ENCODE peak calls at places on chromosomes 3 and 15, in six cellular contexts. One of them, this sample, is unnamed.

GRCh38 chr3:44184319-44184953 is 57.2 kb upstream of the TOPAZ1 start:
- DNase-seq in HepG2: no peak
- DNase-seq in HL-60: no peak
- DNase-seq in H1: peak
- DNase-seq in SK-N-SH: peak
- DNase-seq in GM12878: no peak
- DNase-seq in this sample: no peak

GRCh38 chr15:89399390-89400120 is 64.9 kb upstream of the POLG start:
- DNase-seq in HepG2: no peak
- DNase-seq in HL-60: no peak
- DNase-seq in H1: no peak
- DNase-seq in SK-N-SH: peak
- DNase-seq in GM12878: no peak
- DNase-seq in this sample: peak

GRCh38 chr3:185733980-185734724 is 90.7 kb downstream of the IGF2BP2 start:
- DNase-seq in HepG2: peak
- DNase-seq in HL-60: peak
- DNase-seq in H1: no peak
- DNase-seq in SK-N-SH: peak
- DNase-seq in GM12878: no peak
- DNase-seq in this sample: peak

GRCh38 chr15:39153718-39154117 is 427.2 kb upstream of the THBS1 start:
- DNase-seq in HepG2: no peak
- DNase-seq in HL-60: no peak
- DNase-seq in H1: no peak
- DNase-seq in SK-N-SH: no peak
- DNase-seq in GM12878: no peak
- DNase-seq in this sample: no peak

GRCh38 chr3:184335661-184336483 is 1.5 kb upstream of the FAM131A start:
- DNase-seq in HepG2: peak
- DNase-seq in HL-60: no peak
- DNase-seq in H1: peak
- DNase-seq in SK-N-SH: peak
- DNase-seq in GM12878: no peak
- DNase-seq in this sample: peak

GRCh38 chr3:154228561-154229216 is 95.6 kb downstream of the DHX36 start:
- DNase-seq in HepG2: no peak
- DNase-seq in HL-60: no peak
- DNase-seq in H1: no peak
- DNase-seq in SK-N-SH: no peak
- DNase-seq in GM12878: no peak
- DNase-seq in this sample: no peak

GRCh38 chr3:40398346-40398745 is 11.4 kb downstream of the ENTPD3 start:
- DNase-seq in HepG2: peak
- DNase-seq in HL-60: no peak
- DNase-seq in H1: no peak
- DNase-seq in SK-N-SH: no peak
- DNase-seq in GM12878: no peak
- DNase-seq in this sample: no peak

GRCh38 chr3:13308406-13308805 is 111.7 kb downstream of the NUP210 start:
- DNase-seq in HepG2: peak
- DNase-seq in HL-60: no peak
- DNase-seq in H1: peak
- DNase-seq in SK-N-SH: peak
- DNase-seq in GM12878: no peak
- DNase-seq in this sample: peak

GRCh38 chr3:188707396-188708288 is 464.1 kb upstream of the TPRG1 start:
- DNase-seq in HepG2: peak
- DNase-seq in HL-60: no peak
- DNase-seq in H1: no peak
- DNase-seq in SK-N-SH: no peak
- DNase-seq in GM12878: no peak
- DNase-seq in this sample: no peak

GRCh38 chr15:54707805-54708752 is 488.7 kb downstream of the RSL24D1 start:
- DNase-seq in HepG2: no peak
- DNase-seq in HL-60: no peak
- DNase-seq in H1: no peak
- DNase-seq in SK-N-SH: no peak
- DNase-seq in GM12878: no peak
- DNase-seq in this sample: no peak

GRCh38 chr15:83292317-83292716 is 7.9 kb upstream of the BNC1 start:
- DNase-seq in HepG2: no peak
- DNase-seq in HL-60: no peak
- DNase-seq in H1: no peak
- DNase-seq in SK-N-SH: no peak
- DNase-seq in GM12878: no peak
- DNase-seq in this sample: no peak

GRCh38 chr3:1469248-1469647 is 376.4 kb downstream of the CNTN6 start:
- DNase-seq in HepG2: no peak
- DNase-seq in HL-60: no peak
- DNase-seq in H1: no peak
- DNase-seq in SK-N-SH: no peak
- DNase-seq in GM12878: no peak
- DNase-seq in this sample: no peak

GRCh38 chr3:190695994-190696393 is 166.5 kb downstream of the GMNC start:
- DNase-seq in HepG2: peak
- DNase-seq in HL-60: no peak
- DNase-seq in H1: no peak
- DNase-seq in SK-N-SH: no peak
- DNase-seq in GM12878: no peak
- DNase-seq in this sample: no peak

GRCh38 chr3:190697901-190698300 is 164.6 kb downstream of the GMNC start:
- DNase-seq in HepG2: no peak
- DNase-seq in HL-60: no peak
- DNase-seq in H1: no peak
- DNase-seq in SK-N-SH: no peak
- DNase-seq in GM12878: no peak
- DNase-seq in this sample: no peak

GRCh38 chr3:190695225-190695624 is 167.3 kb downstream of the GMNC start:
- DNase-seq in HepG2: no peak
- DNase-seq in HL-60: no peak
- DNase-seq in H1: no peak
- DNase-seq in SK-N-SH: no peak
- DNase-seq in GM12878: no peak
- DNase-seq in this sample: no peak

GRCh38 chr3:190697502-190697830 is 165.0 kb downstream of the GMNC start:
- DNase-seq in HepG2: no peak
- DNase-seq in HL-60: no peak
- DNase-seq in H1: no peak
- DNase-seq in SK-N-SH: no peak
- DNase-seq in GM12878: no peak
- DNase-seq in this sample: no peak

DNA sequence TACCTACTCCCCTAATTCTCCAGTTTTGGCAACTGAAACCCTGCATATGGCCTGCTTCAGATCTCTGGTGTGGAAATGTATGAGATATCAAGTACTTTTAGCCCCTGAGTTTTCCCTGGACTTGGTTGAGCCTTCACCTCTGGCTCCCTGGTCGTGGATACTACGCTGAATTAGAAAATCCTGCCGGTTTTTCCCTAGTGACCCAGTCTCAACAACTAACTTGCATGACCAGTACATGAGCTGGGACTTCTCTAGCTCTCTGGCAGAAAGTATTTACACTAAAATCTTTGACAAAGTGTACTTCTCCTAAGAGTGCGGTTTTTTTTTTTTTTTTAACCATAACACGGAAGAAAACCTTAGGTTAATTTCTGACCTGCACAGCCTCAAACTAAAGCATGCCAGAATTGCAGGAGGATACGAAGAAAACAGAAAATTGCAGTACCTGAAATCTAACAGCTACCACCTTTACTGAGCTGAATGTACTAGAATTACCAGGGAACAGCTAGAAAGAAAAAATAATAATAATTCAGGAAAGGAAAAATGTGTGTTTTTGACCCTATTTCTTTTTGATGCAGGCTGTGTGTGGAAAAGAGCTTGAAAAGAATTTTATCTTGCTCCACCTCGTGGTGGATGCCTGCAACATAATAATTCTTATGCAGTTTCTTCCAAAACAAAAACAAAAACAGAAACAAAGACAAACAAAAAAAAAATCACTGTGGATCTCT is 165.6 kb downstream of the GMNC start:
- DNase-seq in HepG2: peak
- DNase-seq in HL-60: no peak
- DNase-seq in H1: no peak
- DNase-seq in SK-N-SH: no peak
- DNase-seq in GM12878: no peak
- DNase-seq in this sample: no peak
- TF ChIP-seq GABPA in HepG2: no peak
- TF ChIP-seq GABPA in HL-60: no peak
- TF ChIP-seq GABPA in H1: no peak
- TF ChIP-seq GABPA in SK-N-SH: no peak
- TF ChIP-seq GABPA in GM12878: no peak
- TF ChIP-seq GABPA in this sample: no peak

GRCh38 chr15:31537770-31538592 is 211.3 kb downstream of the KLF13 start:
- DNase-seq in HepG2: no peak
- DNase-seq in HL-60: no peak
- DNase-seq in H1: peak
- DNase-seq in SK-N-SH: no peak
- DNase-seq in GM12878: no peak
- DNase-seq in this sample: no peak
- TF ChIP-seq GABPA in HepG2: no peak
- TF ChIP-seq GABPA in HL-60: no peak
- TF ChIP-seq GABPA in H1: no peak
- TF ChIP-seq GABPA in SK-N-SH: no peak
- TF ChIP-seq GABPA in GM12878: no peak
- TF ChIP-seq GABPA in this sample: no peak

GRCh38 chr15:72559781-72560180 is 85.7 kb downstream of the ARIH1 start:
- DNase-seq in HepG2: no peak
- DNase-seq in HL-60: no peak
- DNase-seq in H1: no peak
- DNase-seq in SK-N-SH: no peak
- DNase-seq in GM12878: no peak
- DNase-seq in this sample: no peak

DNA sequence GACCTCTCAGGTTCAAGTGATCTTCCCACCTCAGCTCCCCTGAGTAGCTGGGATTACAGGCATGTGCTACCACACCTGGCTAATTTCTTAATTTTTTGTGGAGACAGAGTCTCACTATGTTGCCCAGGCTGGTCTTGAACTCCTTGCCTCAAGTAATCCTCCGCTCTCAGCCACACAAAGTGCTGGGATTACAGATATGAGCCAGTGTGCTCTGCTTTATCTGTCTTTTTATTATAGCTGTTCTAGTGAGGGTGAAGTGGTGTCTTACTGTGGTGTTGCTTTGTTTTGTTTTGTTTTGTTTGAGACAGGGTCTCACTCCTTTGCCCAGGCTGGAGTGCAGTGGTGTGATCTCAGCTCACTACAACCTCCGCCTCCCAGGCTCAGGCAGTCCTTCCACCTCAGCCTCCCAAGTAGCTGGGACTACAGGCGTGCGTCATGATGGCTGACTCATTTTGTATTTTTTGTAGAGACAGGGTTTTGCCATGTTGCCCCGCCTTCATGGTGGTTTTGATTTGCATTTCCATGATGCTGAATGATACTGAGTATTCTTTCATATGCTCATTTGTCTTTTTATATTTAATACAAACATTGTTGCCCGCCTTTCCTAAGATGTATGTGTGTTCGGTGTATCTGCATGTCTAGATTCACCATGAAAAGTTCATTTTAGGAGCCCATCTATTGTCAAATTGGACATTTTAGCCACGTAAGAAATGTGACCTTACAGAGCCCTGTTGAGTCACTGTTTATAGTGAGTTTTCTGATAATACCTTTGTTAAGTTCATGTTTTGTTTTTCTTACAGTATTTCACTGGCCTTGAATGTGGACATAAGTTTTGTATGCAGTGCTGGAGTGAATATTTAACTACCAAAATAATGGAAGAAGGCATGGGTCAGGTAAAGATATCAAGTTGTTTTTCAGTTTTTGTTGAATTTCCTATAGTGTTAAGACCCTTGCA is 80.6 kb downstream of the ARIH1 start:
- DNase-seq in HepG2: peak
- DNase-seq in HL-60: no peak
- DNase-seq in H1: no peak
- DNase-seq in SK-N-SH: no peak
- DNase-seq in GM12878: no peak
- DNase-seq in this sample: no peak
- TF ChIP-seq GABPA in HepG2: no peak
- TF ChIP-seq GABPA in HL-60: no peak
- TF ChIP-seq GABPA in H1: no peak
- TF ChIP-seq GABPA in SK-N-SH: no peak
- TF ChIP-seq GABPA in GM12878: no peak
- TF ChIP-seq GABPA in this sample: no peak

GRCh38 chr3:123328851-123329635 is 119.8 kb downstream of the ADCY5 start:
- DNase-seq in HepG2: peak
- DNase-seq in HL-60: peak
- DNase-seq in H1: peak
- DNase-seq in SK-N-SH: peak
- DNase-seq in GM12878: no peak
- DNase-seq in this sample: peak

GRCh38 chr3:123326531-123326930 is 122.4 kb downstream of the ADCY5 start:
- DNase-seq in HepG2: no peak
- DNase-seq in HL-60: no peak
- DNase-seq in H1: no peak
- DNase-seq in SK-N-SH: no peak
- DNase-seq in GM12878: no peak
- DNase-seq in this sample: no peak

GRCh38 chr3:123327480-123327879 is 121.4 kb downstream of the ADCY5 start:
- DNase-seq in HepG2: no peak
- DNase-seq in HL-60: no peak
- DNase-seq in H1: no peak
- DNase-seq in SK-N-SH: no peak
- DNase-seq in GM12878: no peak
- DNase-seq in this sample: no peak

GRCh38 chr3:123329636-123330340 is 119.1 kb downstream of the ADCY5 start:
- DNase-seq in HepG2: no peak
- DNase-seq in HL-60: no peak
- DNase-seq in H1: no peak
- DNase-seq in SK-N-SH: no peak
- DNase-seq in GM12878: no peak
- DNase-seq in this sample: no peak

DNA sequence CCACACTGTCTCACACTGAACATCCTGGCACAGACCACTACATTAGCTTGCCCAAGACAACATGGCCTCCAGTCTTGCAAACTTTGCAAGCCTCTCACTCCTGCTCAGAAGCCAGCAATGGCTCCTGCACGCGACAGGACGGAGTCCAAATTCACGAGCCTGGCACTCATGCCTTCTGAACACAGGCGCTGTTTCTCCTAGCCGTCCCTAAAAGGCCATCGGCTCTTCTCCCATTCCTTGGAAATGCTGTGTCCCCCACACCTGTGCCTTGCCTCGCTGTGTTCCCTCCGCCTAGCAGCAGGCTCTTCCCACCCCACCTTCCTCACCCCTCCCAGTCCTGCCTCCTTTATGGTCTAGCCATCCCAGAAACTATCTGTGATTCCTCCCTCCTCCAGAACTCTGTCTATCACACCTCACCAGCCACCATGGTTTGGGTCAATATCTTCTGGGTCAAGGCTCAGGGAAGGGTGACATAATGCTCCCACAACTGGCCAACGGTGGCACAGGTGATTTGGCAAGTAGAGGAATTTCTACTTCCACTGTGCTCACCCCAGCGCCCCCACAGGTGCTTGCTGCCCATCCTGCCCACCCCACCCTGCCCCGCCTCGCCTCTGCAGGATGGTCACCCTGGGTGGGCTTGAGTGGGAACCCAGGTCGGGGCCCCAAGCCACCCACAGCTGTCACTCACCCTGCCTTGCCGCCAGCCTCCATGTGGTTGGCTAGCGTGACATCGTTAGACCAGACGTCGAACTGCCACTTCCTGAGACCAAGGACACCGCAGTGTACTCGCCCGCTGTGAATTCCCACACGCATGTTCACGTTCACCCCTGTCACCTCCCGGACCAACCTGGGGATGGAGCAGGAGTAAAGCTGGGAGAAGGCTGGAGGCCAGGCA is 120.7 kb downstream of the ADCY5 start:
- DNase-seq in HepG2: no peak
- DNase-seq in HL-60: no peak
- DNase-seq in H1: no peak
- DNase-seq in SK-N-SH: no peak
- DNase-seq in GM12878: no peak
- DNase-seq in this sample: no peak
- TF ChIP-seq GABPA in HepG2: no peak
- TF ChIP-seq GABPA in HL-60: no peak
- TF ChIP-seq GABPA in H1: no peak
- TF ChIP-seq GABPA in SK-N-SH: no peak
- TF ChIP-seq GABPA in GM12878: no peak
- TF ChIP-seq GABPA in this sample: no peak

This sample was measured in K562.